ENCODE peak calls at places on chromosome 16, in eight cellular contexts. Z is progenitor cell of endocrine pancreas; X is effector memory CD8-positive, alpha-beta T cell; N is fibroblast of the aortic adventitia; R is uterus; D is amniotic stem cell; W is keratinocyte; O is psoas muscle. K is an unnamed sample.

GRCh38 chr16:30805056-30805369 is 18.0 kb upstream of the ZNF629 start:
- DNase-seq in Z (no peak), X (no peak), N (no peak), R (no peak), D (no peak), W (no peak), O (no peak), K (no peak)

GRCh38 chr16:4624827-4625616 is 396 bp downstream of the MGRN1 start:
- DNase-seq in Z (no peak), X (peak; percentile 65), N (peak; percentile 66), R (peak; percentile 56), D (no peak), W (no peak), O (peak; percentile 80), K (peak; percentile 77)

GRCh38 chr16:10552998-10553491 is 27.4 kb downstream of the EMP2 start:
- DNase-seq in Z (no peak), X (peak; percentile 42), N (no peak), R (no peak), D (no peak), W (no peak), O (peak; percentile 61), K (peak; percentile 68)

GRCh38 chr16:715448-716249 is 731 bp downstream of the METRN start:
- DNase-seq in Z (no peak), X (no peak), N (no peak), R (no peak), D (no peak), W (no peak), O (no peak), K (no peak)

GRCh38 chr16:85323230-85323960 is 211.1 kb upstream of the CIBAR2 start:
- DNase-seq in Z (no peak), X (no peak), N (no peak), R (no peak), D (no peak), W (no peak), O (no peak), K (no peak)

GRCh38 chr16:58345574-58346354 is 46.5 kb upstream of the GINS3 start:
- DNase-seq in Z (no peak), X (no peak), N (peak; percentile 11), R (no peak), D (no peak), W (no peak), O (no peak), K (no peak)

GRCh38 chr16:23016372-23016771 is 132.9 kb downstream of the USP31 start:
- DNase-seq in Z (no peak), X (no peak), N (no peak), R (no peak), D (no peak), W (no peak), O (no peak), K (no peak)

GRCh38 chr16:50712568-50712914 is 19.1 kb downstream of the NOD2 start:
- DNase-seq in Z (no peak), X (no peak), N (no peak), R (no peak), D (no peak), W (no peak), O (no peak), K (no peak)

GRCh38 chr16:79601092-79601977 is 798 bp upstream of the MAF start:
- DNase-seq in Z (peak; percentile 36), X (no peak), N (no peak), R (peak; percentile 62), D (no peak), W (no peak), O (peak; percentile 75), K (peak; percentile 67)

GRCh38 chr16:67326472-67327309 is at the start of the genes KCTD19 and LRRC36:
- DNase-seq in Z (peak; percentile 94), X (peak; percentile 55), N (no peak), R (peak; percentile 55), D (no peak), W (no peak), O (peak; percentile 78), K (peak; percentile 79)

GRCh38 chr16:19410435-19411153 is 7.1 kb upstream of the TMC5 start:
- DNase-seq in Z (peak; percentile 53), X (no peak), N (no peak), R (no peak), D (no peak), W (no peak), O (peak; percentile 52), K (peak; percentile 36)

GRCh38 chr16:27258241-27258734 is 10.3 kb downstream of the NSMCE1 start:
- DNase-seq in Z (no peak), X (no peak), N (peak; percentile 38), R (no peak), D (no peak), W (peak; percentile 52), O (no peak), K (no peak)

GRCh38 chr16:55773859-55774549 is 58.9 kb downstream of the CES1 start:
- DNase-seq in Z (no peak), X (no peak), N (no peak), R (no peak), D (no peak), W (peak; percentile 48), O (no peak), K (no peak)

GRCh38 chr16:2213817-2214720 is 571 bp downstream of the PGP start:
- DNase-seq in Z (no peak), X (no peak), N (no peak), R (no peak), D (no peak), W (no peak), O (no peak), K (no peak)